ENCODE peak calls at places on chromosomes 3 and 15, in ten cellular contexts. One of them, this sample, is unnamed.

GRCh38 chr3:53788038-53788437 is 58.2 kb downstream of the CHDH start:
- DNase-seq in stomach: no peak
- DNase-seq in H1: no peak
- DNase-seq in endothelial cell of umbilical vein: no peak
- DNase-seq in prostate gland: no peak
- DNase-seq in HCT116: no peak
- DNase-seq in upper lobe of left lung: no peak
- DNase-seq in transverse colon: no peak
- DNase-seq in K562: no peak
- DNase-seq in sigmoid colon: no peak
- DNase-seq in this sample: no peak

GRCh38 chr3:151538706-151539403 is 78.0 kb upstream of the IGSF10 start:
- DNase-seq in stomach: no peak
- DNase-seq in H1: no peak
- DNase-seq in endothelial cell of umbilical vein: no peak
- DNase-seq in prostate gland: no peak
- DNase-seq in HCT116: no peak
- DNase-seq in upper lobe of left lung: peak; percentile 42
- DNase-seq in transverse colon: no peak
- DNase-seq in K562: peak; percentile 49
- DNase-seq in sigmoid colon: peak; percentile 64
- DNase-seq in this sample: no peak

GRCh38 chr3:64915778-64916177 is 228.0 kb upstream of the ADAMTS9 start:
- DNase-seq in stomach: no peak
- DNase-seq in H1: no peak
- DNase-seq in endothelial cell of umbilical vein: peak; percentile 74
- DNase-seq in prostate gland: no peak
- DNase-seq in HCT116: no peak
- DNase-seq in upper lobe of left lung: peak; percentile 60
- DNase-seq in transverse colon: no peak
- DNase-seq in K562: peak; percentile 36
- DNase-seq in sigmoid colon: no peak
- DNase-seq in this sample: no peak

GRCh38 chr15:23823508-23823907 is 136.4 kb upstream of the NDN start:
- DNase-seq in stomach: no peak
- DNase-seq in H1: peak; percentile 76
- DNase-seq in endothelial cell of umbilical vein: no peak
- DNase-seq in prostate gland: no peak
- DNase-seq in HCT116: no peak
- DNase-seq in upper lobe of left lung: no peak
- DNase-seq in transverse colon: no peak
- DNase-seq in K562: peak; percentile 49
- DNase-seq in sigmoid colon: no peak
- DNase-seq in this sample: no peak

GRCh38 chr15:44489464-44489863 is 47.5 kb upstream of the EIF3J start:
- DNase-seq in stomach: no peak
- DNase-seq in H1: no peak
- DNase-seq in endothelial cell of umbilical vein: peak; percentile 77
- DNase-seq in prostate gland: no peak
- DNase-seq in HCT116: peak; percentile 33
- DNase-seq in upper lobe of left lung: no peak
- DNase-seq in transverse colon: no peak
- DNase-seq in K562: peak; percentile 23
- DNase-seq in sigmoid colon: no peak
- DNase-seq in this sample: no peak

GRCh38 chr15:74653426-74654082 is 37.9 kb downstream of the CLK3 start:
- DNase-seq in stomach: peak; percentile 63
- DNase-seq in H1: no peak
- DNase-seq in endothelial cell of umbilical vein: peak; percentile 61
- DNase-seq in prostate gland: no peak
- DNase-seq in HCT116: peak; percentile 27
- DNase-seq in upper lobe of left lung: peak; percentile 60
- DNase-seq in transverse colon: peak; percentile 69
- DNase-seq in K562: no peak
- DNase-seq in sigmoid colon: peak; percentile 79
- DNase-seq in this sample: no peak

GRCh38 chr3:109224333-109224732 is 87.8 kb downstream of the C3orf85 start:
- DNase-seq in stomach: peak; percentile 42
- DNase-seq in H1: peak; percentile 77
- DNase-seq in endothelial cell of umbilical vein: no peak
- DNase-seq in prostate gland: no peak
- DNase-seq in HCT116: peak; percentile 6
- DNase-seq in upper lobe of left lung: no peak
- DNase-seq in transverse colon: peak; percentile 67
- DNase-seq in K562: peak; percentile 34
- DNase-seq in sigmoid colon: no peak
- DNase-seq in this sample: no peak

GRCh38 chr3:53342353-53342752 is 5.0 kb downstream of the DCP1A start:
- DNase-seq in stomach: peak; percentile 45
- DNase-seq in H1: no peak
- DNase-seq in endothelial cell of umbilical vein: peak; percentile 15
- DNase-seq in prostate gland: no peak
- DNase-seq in HCT116: no peak
- DNase-seq in upper lobe of left lung: no peak
- DNase-seq in transverse colon: peak; percentile 32
- DNase-seq in K562: no peak
- DNase-seq in sigmoid colon: no peak
- DNase-seq in this sample: no peak

GRCh38 chr15:74608776-74609175 is 6.9 kb upstream of the CLK3 start:
- DNase-seq in stomach: no peak
- DNase-seq in H1: no peak
- DNase-seq in endothelial cell of umbilical vein: no peak
- DNase-seq in prostate gland: no peak
- DNase-seq in HCT116: no peak
- DNase-seq in upper lobe of left lung: no peak
- DNase-seq in transverse colon: no peak
- DNase-seq in K562: no peak
- DNase-seq in sigmoid colon: no peak
- DNase-seq in this sample: no peak

GRCh38 chr15:55917881-55918296 is 75.5 kb downstream of the NEDD4 start:
- DNase-seq in stomach: peak; percentile 52
- DNase-seq in H1: no peak
- DNase-seq in endothelial cell of umbilical vein: peak; percentile 92
- DNase-seq in prostate gland: no peak
- DNase-seq in HCT116: peak; percentile 35
- DNase-seq in upper lobe of left lung: no peak
- DNase-seq in transverse colon: peak; percentile 13
- DNase-seq in K562: peak; percentile 28
- DNase-seq in sigmoid colon: no peak
- DNase-seq in this sample: no peak

GRCh38 chr15:68047826-68048225 is 6.3 kb upstream of the PIAS1 start:
- DNase-seq in stomach: no peak
- DNase-seq in H1: no peak
- DNase-seq in endothelial cell of umbilical vein: no peak
- DNase-seq in prostate gland: no peak
- DNase-seq in HCT116: no peak
- DNase-seq in upper lobe of left lung: no peak
- DNase-seq in transverse colon: no peak
- DNase-seq in K562: no peak
- DNase-seq in sigmoid colon: no peak
- DNase-seq in this sample: no peak

GRCh38 chr3:16770021-16770420 is 114.7 kb upstream of the PLCL2 start:
- DNase-seq in stomach: no peak
- DNase-seq in H1: no peak
- DNase-seq in endothelial cell of umbilical vein: no peak
- DNase-seq in prostate gland: no peak
- DNase-seq in HCT116: no peak
- DNase-seq in upper lobe of left lung: no peak
- DNase-seq in transverse colon: no peak
- DNase-seq in K562: no peak
- DNase-seq in sigmoid colon: no peak
- DNase-seq in this sample: no peak

GRCh38 chr3:44960387-44961026 is 15.5 kb downstream of the ZDHHC3 start:
- DNase-seq in stomach: no peak
- DNase-seq in H1: no peak
- DNase-seq in endothelial cell of umbilical vein: no peak
- DNase-seq in prostate gland: no peak
- DNase-seq in HCT116: no peak
- DNase-seq in upper lobe of left lung: no peak
- DNase-seq in transverse colon: no peak
- DNase-seq in K562: no peak
- DNase-seq in sigmoid colon: no peak
- DNase-seq in this sample: no peak

GRCh38 chr3:47542614-47543173 is 29.2 kb upstream of the ELP6 start:
- DNase-seq in stomach: no peak
- DNase-seq in H1: no peak
- DNase-seq in endothelial cell of umbilical vein: no peak
- DNase-seq in prostate gland: no peak
- DNase-seq in HCT116: no peak
- DNase-seq in upper lobe of left lung: no peak
- DNase-seq in transverse colon: peak; percentile 14
- DNase-seq in K562: peak; percentile 47
- DNase-seq in sigmoid colon: peak; percentile 82
- DNase-seq in this sample: no peak

GRCh38 chr3:72991522-72991921 is 5.1 kb upstream of the PPP4R2 start:
- DNase-seq in stomach: no peak
- DNase-seq in H1: no peak
- DNase-seq in endothelial cell of umbilical vein: no peak
- DNase-seq in prostate gland: no peak
- DNase-seq in HCT116: no peak
- DNase-seq in upper lobe of left lung: no peak
- DNase-seq in transverse colon: no peak
- DNase-seq in K562: peak; percentile 34
- DNase-seq in sigmoid colon: no peak
- DNase-seq in this sample: no peak

GRCh38 chr3:125052671-125053303 is 3.0 kb downstream of the HEG1 start:
- DNase-seq in stomach: no peak
- DNase-seq in H1: no peak
- DNase-seq in endothelial cell of umbilical vein: peak; percentile 82
- DNase-seq in prostate gland: no peak
- DNase-seq in HCT116: no peak
- DNase-seq in upper lobe of left lung: no peak
- DNase-seq in transverse colon: no peak
- DNase-seq in K562: no peak
- DNase-seq in sigmoid colon: no peak
- DNase-seq in this sample: peak; percentile 56
- H3K4me1 ChIP-seq in stomach: peaks cover 76% of the 10 kb centered on the region
- H3K4me1 ChIP-seq in H1: peaks cover 24% of the 10 kb centered on the region
- H3K4me1 ChIP-seq in endothelial cell of umbilical vein: peaks cover 51% of the 10 kb centered on the region
- H3K4me1 ChIP-seq in prostate gland: peaks cover 5% of the 10 kb centered on the region
- H3K4me1 ChIP-seq in HCT116: peaks cover 31% of the 10 kb centered on the region
- H3K4me1 ChIP-seq in upper lobe of left lung: peaks cover 59% of the 10 kb centered on the region
- H3K4me1 ChIP-seq in transverse colon: peaks cover 35% of the 10 kb centered on the region
- H3K4me1 ChIP-seq in K562: no peaks in the 10 kb centered on the region
- H3K4me1 ChIP-seq in sigmoid colon: no peaks in the 10 kb centered on the region
- H3K4me1 ChIP-seq in this sample: peaks cover 53% of the 10 kb centered on the region

GRCh38 chr15:25652697-25653096 is 210.4 kb downstream of the ATP10A start:
- DNase-seq in stomach: no peak
- DNase-seq in H1: no peak
- DNase-seq in endothelial cell of umbilical vein: no peak
- DNase-seq in prostate gland: no peak
- DNase-seq in HCT116: no peak
- DNase-seq in upper lobe of left lung: no peak
- DNase-seq in transverse colon: no peak
- DNase-seq in K562: no peak
- DNase-seq in sigmoid colon: no peak
- DNase-seq in this sample: no peak
- TF ChIP-seq POLR2AphosphoS5 in stomach: no peak
- TF ChIP-seq POLR2AphosphoS5 in H1: no peak
- TF ChIP-seq POLR2AphosphoS5 in endothelial cell of umbilical vein: no peak
- TF ChIP-seq POLR2AphosphoS5 in prostate gland: no peak
- TF ChIP-seq POLR2AphosphoS5 in HCT116: no peak
- TF ChIP-seq POLR2AphosphoS5 in upper lobe of left lung: no peak
- TF ChIP-seq POLR2AphosphoS5 in transverse colon: no peak
- TF ChIP-seq POLR2AphosphoS5 in K562: no peak
- TF ChIP-seq POLR2AphosphoS5 in sigmoid colon: no peak
- TF ChIP-seq POLR2AphosphoS5 in this sample: no peak

GRCh38 chr3:174099724-174100123 is 702.2 kb downstream of the NLGN1 start:
- DNase-seq in stomach: no peak
- DNase-seq in H1: no peak
- DNase-seq in endothelial cell of umbilical vein: no peak
- DNase-seq in prostate gland: no peak
- DNase-seq in HCT116: no peak
- DNase-seq in upper lobe of left lung: no peak
- DNase-seq in transverse colon: no peak
- DNase-seq in K562: no peak
- DNase-seq in sigmoid colon: no peak
- DNase-seq in this sample: no peak
- TF ChIP-seq POLR2A in stomach: no peak
- TF ChIP-seq POLR2A in H1: no peak
- TF ChIP-seq POLR2A in endothelial cell of umbilical vein: no peak
- TF ChIP-seq POLR2A in prostate gland: no peak
- TF ChIP-seq POLR2A in HCT116: no peak
- TF ChIP-seq POLR2A in upper lobe of left lung: no peak
- TF ChIP-seq POLR2A in transverse colon: no peak
- TF ChIP-seq POLR2A in K562: no peak
- TF ChIP-seq POLR2A in sigmoid colon: no peak
- TF ChIP-seq POLR2A in this sample: no peak

GRCh38 chr3:58058654-58059263 is 50.5 kb downstream of the FLNB start:
- DNase-seq in stomach: no peak
- DNase-seq in H1: no peak
- DNase-seq in endothelial cell of umbilical vein: no peak
- DNase-seq in prostate gland: no peak
- DNase-seq in HCT116: no peak
- DNase-seq in upper lobe of left lung: no peak
- DNase-seq in transverse colon: no peak
- DNase-seq in K562: no peak
- DNase-seq in sigmoid colon: no peak
- DNase-seq in this sample: no peak

GRCh38 chr3:58051196-58051595 is 43.0 kb downstream of the FLNB start:
- DNase-seq in stomach: no peak
- DNase-seq in H1: no peak
- DNase-seq in endothelial cell of umbilical vein: no peak
- DNase-seq in prostate gland: peak; percentile 58
- DNase-seq in HCT116: no peak
- DNase-seq in upper lobe of left lung: peak; percentile 89
- DNase-seq in transverse colon: no peak
- DNase-seq in K562: no peak
- DNase-seq in sigmoid colon: peak; percentile 77
- DNase-seq in this sample: no peak

GRCh38 chr3:58055309-58055708 is 47.1 kb downstream of the FLNB start:
- DNase-seq in stomach: no peak
- DNase-seq in H1: no peak
- DNase-seq in endothelial cell of umbilical vein: no peak
- DNase-seq in prostate gland: no peak
- DNase-seq in HCT116: no peak
- DNase-seq in upper lobe of left lung: no peak
- DNase-seq in transverse colon: no peak
- DNase-seq in K562: no peak
- DNase-seq in sigmoid colon: no peak
- DNase-seq in this sample: no peak

GRCh38 chr3:58052373-58053273 is 44.4 kb downstream of the FLNB start:
- DNase-seq in stomach: peak; percentile 78
- DNase-seq in H1: no peak
- DNase-seq in endothelial cell of umbilical vein: peak; percentile 98
- DNase-seq in prostate gland: peak; percentile 77
- DNase-seq in HCT116: peak; percentile 94
- DNase-seq in upper lobe of left lung: peak; percentile 77
- DNase-seq in transverse colon: peak; percentile 78
- DNase-seq in K562: peak; percentile 81
- DNase-seq in sigmoid colon: peak; percentile 94
- DNase-seq in this sample: no peak

DNA sequence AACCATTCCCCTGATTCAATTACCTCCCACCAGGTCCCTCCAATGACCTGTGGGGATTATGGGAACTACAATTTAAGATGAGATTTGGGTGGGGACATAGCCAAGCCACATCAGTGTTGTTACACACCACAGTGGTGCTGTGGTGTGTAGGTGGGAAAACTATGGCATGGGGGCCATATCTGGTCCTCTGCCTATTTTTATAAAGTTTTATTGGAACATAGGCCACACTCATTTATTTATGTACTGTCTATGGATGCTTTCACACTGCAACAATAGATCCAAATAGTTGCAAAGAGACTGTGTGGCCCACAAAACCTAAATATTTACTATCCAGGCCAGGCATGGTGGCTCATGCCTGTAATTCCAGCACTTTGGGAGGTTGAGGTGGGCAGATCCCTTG is 46.4 kb downstream of the FLNB start:
- DNase-seq in stomach: no peak
- DNase-seq in H1: no peak
- DNase-seq in endothelial cell of umbilical vein: no peak
- DNase-seq in prostate gland: no peak
- DNase-seq in HCT116: no peak
- DNase-seq in upper lobe of left lung: no peak
- DNase-seq in transverse colon: no peak
- DNase-seq in K562: no peak
- DNase-seq in sigmoid colon: no peak
- DNase-seq in this sample: no peak
- H3K4me1 ChIP-seq in stomach: peaks cover 91% of the 10 kb centered on the region
- H3K4me1 ChIP-seq in H1: peaks cover 20% of the 10 kb centered on the region
- H3K4me1 ChIP-seq in endothelial cell of umbilical vein: peaks cover 70% of the 10 kb centered on the region
- H3K4me1 ChIP-seq in prostate gland: peaks cover 2% of the 10 kb centered on the region
- H3K4me1 ChIP-seq in HCT116: peaks cover 78% of the 10 kb centered on the region
- H3K4me1 ChIP-seq in upper lobe of left lung: peaks cover 25% of the 10 kb centered on the region
- H3K4me1 ChIP-seq in transverse colon: peaks cover 38% of the 10 kb centered on the region
- H3K4me1 ChIP-seq in K562: peaks cover 34% of the 10 kb centered on the region
- H3K4me1 ChIP-seq in sigmoid colon: peaks cover 2% of the 10 kb centered on the region
- H3K4me1 ChIP-seq in this sample: peaks cover 63% of the 10 kb centered on the region

This sample was measured in spleen.